ENCODE peak calls at places on chromosomes 11 and 22, in nine cellular contexts. S is omental fat pad, M is pancreas, Q is AG04449, H is A549, P is fibroblast of lung, I is GM10248, R is breast epithelium, F is lower leg skin. L is an unnamed sample.

GRCh38 chr11:59801981-59802638 is 8.5 kb downstream of the MRPL16 start:
- DNase-seq in R (no peak), H (peak), I (no peak), S (no peak), P (peak), Q (no peak), M (peak), F (no peak), L (no peak)

GRCh38 chr11:57277845-57278720 is 41.0 kb upstream of the APLNR start:
- DNase-seq in R (peak), Q (no peak), M (peak), P (peak), S (peak), F (peak), I (peak), H (peak), L (peak)

GRCh38 chr11:3840870-3841425 is at the start of gene RHOG:
- DNase-seq in R (peak), S (no peak), I (peak), M (peak), P (peak), H (peak), Q (no peak), F (peak), L (peak)

GRCh38 chr11:3616721-3617460 is 24.9 kb downstream of the ART5 start:
- DNase-seq in R (no peak), F (no peak), P (peak), M (no peak), S (no peak), H (no peak), I (no peak), Q (no peak), L (no peak)

GRCh38 chr22:30305519-30305905 is 16.2 kb upstream of the CASTOR1 start:
- DNase-seq in M (no peak), S (no peak), I (peak), F (peak), Q (no peak), R (peak), H (no peak), P (no peak), L (no peak)

GRCh38 chr11:117295438-117296137 is 4.4 kb downstream of the BACE1-AS start:
- DNase-seq in P (no peak), H (no peak), I (no peak), S (no peak), R (no peak), F (no peak), Q (no peak), M (no peak), L (no peak)

GRCh38 chr11:2206291-2206690 is 34.7 kb upstream of the TH start:
- DNase-seq in H (no peak), I (no peak), S (no peak), R (peak), F (peak), P (no peak), Q (no peak), M (peak), L (no peak)

GRCh38 chr11:47979378-47980092 is 824 bp upstream of the PTPRJ start:
- DNase-seq in R (no peak), Q (no peak), H (peak), P (no peak), F (no peak), S (no peak), M (no peak), I (no peak), L (no peak)

GRCh38 chr22:39873963-39874362 is 19.6 kb downstream of the ENTHD1 start:
- DNase-seq in R (no peak), F (no peak), P (peak), I (no peak), M (no peak), H (no peak), Q (no peak), S (no peak), L (no peak)

GRCh38 chr11:6657346-6657745 is 1.7 kb upstream of the DCHS1 start:
- DNase-seq in M (no peak), S (no peak), Q (no peak), R (no peak), H (no peak), P (no peak), F (no peak), I (no peak), L (no peak)

GRCh38 chr11:8810331-8811301 is 100.4 kb upstream of the AKIP1 start:
- DNase-seq in Q (no peak), M (peak), S (no peak), I (peak), F (peak), P (peak), R (peak), H (no peak), L (peak)

GRCh38 chr11:96306933-96307747 is 35.9 kb downstream of the MAML2 start:
- DNase-seq in I (no peak), S (peak), H (peak), F (peak), R (peak), M (peak), Q (peak), P (peak), L (peak)

GRCh38 chr11:33320814-33321330 is 63.7 kb downstream of the HIPK3 start:
- DNase-seq in S (no peak), P (peak), R (no peak), H (no peak), Q (no peak), I (no peak), F (no peak), M (no peak), L (no peak)

GRCh38 chr22:24059121-24059520 is 48.0 kb downstream of the CABIN1 start:
- DNase-seq in Q (peak), F (peak), I (no peak), M (no peak), P (peak), S (no peak), H (no peak), R (no peak), L (peak)

GRCh38 chr11:86955674-86956522 is 703 bp upstream of the FZD4 start:
- DNase-seq in S (no peak), H (peak), R (peak), I (peak), M (peak), P (peak), Q (no peak), F (peak), L (no peak)

GRCh38 chr11:65557280-65558001 is 718 bp downstream of the LTBP3 start:
- DNase-seq in I (no peak), F (no peak), M (no peak), P (no peak), H (peak), R (no peak), S (no peak), Q (no peak), L (no peak)

GRCh38 chr11:118224512-118225180 is at the start of gene JAML:
- DNase-seq in I (peak), S (no peak), H (no peak), Q (no peak), P (no peak), F (no peak), M (no peak), R (no peak), L (no peak)

GRCh38 chr11:121722431-121723256 is 269.9 kb upstream of the SORL1-AS1 start:
- DNase-seq in R (peak), Q (no peak), H (no peak), I (peak), M (peak), S (no peak), F (peak), P (peak), L (peak)

GRCh38 chr11:66089067-66089466 is 19.0 kb downstream of the PACS1 start:
- DNase-seq in R (no peak), H (no peak), Q (no peak), P (no peak), S (no peak), I (no peak), F (no peak), M (no peak), L (no peak)

GRCh38 chr11:43693069-43693468 is 12.5 kb downstream of the HSD17B12 start:
- DNase-seq in Q (no peak), P (no peak), R (no peak), H (no peak), I (no peak), M (no peak), F (no peak), S (no peak), L (no peak)

GRCh38 chr22:38162881-38163843 is 18.5 kb downstream of the PLA2G6 start:
- DNase-seq in M (peak), P (no peak), H (no peak), R (no peak), S (no peak), F (no peak), I (no peak), Q (no peak), L (no peak)

GRCh38 chr22:32999039-32999861 is 58.9 kb downstream of the SYN3 start:
- DNase-seq in Q (no peak), F (no peak), H (no peak), R (no peak), S (no peak), P (no peak), M (no peak), I (no peak), L (no peak)

GRCh38 chr11:96254087-96254486 is 88.9 kb downstream of the MAML2 start:
- DNase-seq in F (no peak), P (peak), I (peak), H (no peak), Q (no peak), M (no peak), R (peak), S (no peak), L (no peak)

GRCh38 chr11:13983081-13983751 is 20.7 kb downstream of the SPON1 start:
- DNase-seq in F (no peak), P (peak), I (no peak), M (no peak), R (no peak), S (no peak), H (no peak), Q (no peak), L (no peak)

GRCh38 chr22:22988785-22989184 is 81.5 kb upstream of the GNAZ start:
- DNase-seq in H (no peak), I (no peak), S (no peak), Q (no peak), P (no peak), R (no peak), M (no peak), F (no peak), L (no peak)

GRCh38 chr11:65559951-65560537 is 1.9 kb upstream of the LTBP3 start:
- DNase-seq in F (no peak), H (peak), Q (no peak), S (no peak), I (no peak), R (peak), M (no peak), P (peak), L (no peak)

GRCh38 chr22:44658371-44658953 is 43.5 kb upstream of the PRR5 start:
- DNase-seq in I (no peak), P (peak), R (peak), S (no peak), H (no peak), Q (peak), M (no peak), F (peak), L (peak)

GRCh38 chr11:12489246-12489772 is 111.9 kb downstream of the PARVA start:
- DNase-seq in I (no peak), H (no peak), Q (no peak), M (no peak), S (no peak), F (no peak), P (no peak), R (no peak), L (no peak)

GRCh38 chr11:37323843-37324242 is 725.8 kb upstream of the RAG2 start:
- DNase-seq in R (no peak), S (no peak), I (no peak), H (no peak), M (no peak), F (no peak), P (no peak), Q (no peak), L (no peak)

GRCh38 chr11:10550503-10550902 is 9.5 kb upstream of the RNF141 start:
- DNase-seq in M (no peak), S (no peak), H (peak), Q (no peak), F (no peak), R (no peak), I (no peak), P (peak), L (no peak)

GRCh38 chr11:10351768-10352641 is 47.1 kb downstream of the ADM start:
- DNase-seq in H (peak), P (peak), M (peak), Q (peak), I (no peak), R (peak), F (peak), S (no peak), L (no peak)

GRCh38 chr22:42799462-42800405 is 57.3 kb downstream of the ARFGAP3 start:
- DNase-seq in Q (no peak), H (no peak), R (no peak), I (no peak), S (no peak), M (no peak), P (no peak), F (no peak), L (no peak)

GRCh38 chr22:27149886-27150529 is 492.6 kb downstream of the MIAT start:
- DNase-seq in P (peak), M (no peak), R (no peak), F (no peak), H (no peak), I (no peak), S (no peak), Q (no peak), L (no peak)

GRCh38 chr11:12393691-12394090 is 16.3 kb downstream of the PARVA start:
- DNase-seq in I (no peak), H (no peak), F (no peak), M (no peak), R (no peak), P (peak), S (no peak), Q (no peak), L (no peak)

GRCh38 chr11:73223998-73224730 is 6.1 kb downstream of the P2RY2 start:
- DNase-seq in H (no peak), I (no peak), R (no peak), M (no peak), P (no peak), Q (no peak), F (no peak), S (no peak), L (no peak)

GRCh38 chr22:43128928-43129424 is 14.2 kb downstream of the MCAT start:
- DNase-seq in Q (no peak), S (no peak), R (no peak), F (no peak), P (no peak), I (peak), M (peak), H (no peak), L (no peak)

GRCh38 chr11:33773399-33774355 is 643 bp downstream of the FBXO3 start:
- DNase-seq in Q (no peak), H (no peak), S (no peak), P (peak), R (no peak), F (no peak), I (peak), M (no peak), L (no peak)

GRCh38 chr11:117328414-117329010 is 858 bp downstream of the CEP164 start:
- DNase-seq in Q (no peak), H (no peak), S (peak), M (peak), F (peak), P (peak), R (no peak), I (peak), L (no peak)

GRCh38 chr11:72788250-72788649 is 5.6 kb downstream of the STARD10 start:
- DNase-seq in R (no peak), Q (no peak), S (no peak), H (no peak), I (no peak), M (no peak), P (no peak), F (no peak), L (no peak)

GRCh38 chr11:122788781-122789535 is 49.3 kb upstream of the CRTAM start:
- DNase-seq in R (no peak), S (no peak), H (no peak), P (no peak), Q (no peak), F (no peak), M (no peak), I (no peak), L (no peak)
- TF ChIP-seq CTCF in R (no peak), S (no peak), H (peak), P (no peak), Q (no peak), F (no peak), M (no peak), I (no peak), L (no peak)

GRCh38 chr11:88292156-88292844 is 45.2 kb downstream of the CTSC start:
- DNase-seq in H (peak), M (peak), I (no peak), R (peak), P (peak), Q (no peak), S (no peak), F (no peak), L (peak)
- TF ChIP-seq CTCF in H (no peak), M (no peak), I (no peak), R (no peak), P (no peak), Q (no peak), S (no peak), F (no peak), L (no peak)

DNA sequence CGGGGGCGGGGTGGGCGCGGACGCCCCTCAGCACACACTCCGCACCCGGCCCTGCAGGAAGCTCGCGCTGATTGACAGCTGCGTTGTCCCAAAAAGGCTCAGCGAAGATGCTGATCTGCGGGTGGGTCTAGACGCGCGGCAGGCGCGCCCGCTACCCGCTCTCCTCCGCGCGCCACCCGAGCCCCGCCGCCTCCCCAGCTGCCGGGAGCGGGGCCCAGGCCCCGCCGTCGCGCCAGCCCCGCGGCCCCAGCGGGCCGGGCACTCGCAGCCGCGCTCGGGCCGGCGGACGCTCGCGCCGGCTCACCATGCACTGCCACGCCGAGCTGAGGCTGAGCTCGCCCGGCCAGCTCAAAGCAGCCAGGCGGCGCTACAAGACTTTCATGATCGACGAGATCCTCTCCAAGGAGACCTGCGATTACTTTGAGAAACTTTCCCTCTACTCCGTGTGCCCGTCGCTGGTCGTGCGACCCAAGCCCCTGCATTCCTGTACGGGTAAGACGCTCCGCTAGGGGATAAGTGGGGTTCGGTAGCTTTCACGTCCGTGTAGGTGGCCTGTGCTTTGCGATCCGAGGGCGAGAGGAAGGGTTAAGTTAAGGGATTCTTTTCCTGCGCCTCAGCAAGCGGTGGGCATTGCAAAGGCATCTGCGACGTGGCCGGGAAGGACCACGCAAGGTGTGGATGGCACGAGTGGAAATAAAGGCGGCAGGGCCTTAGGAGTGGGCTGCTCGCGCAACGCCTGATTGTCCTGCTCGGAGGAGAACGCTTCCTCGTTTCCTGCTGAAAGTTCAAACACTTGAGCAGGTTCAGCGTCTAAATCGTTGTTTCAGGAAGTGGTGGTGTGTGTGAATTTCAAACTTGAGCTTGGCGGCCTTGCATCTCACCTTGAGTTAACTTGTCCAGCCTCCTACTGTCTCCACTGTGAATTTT is at the start of gene BARX2:
- DNase-seq in H (peak), Q (no peak), M (peak), P (peak), S (no peak), F (no peak), I (peak), R (peak), L (no peak)
- TF ChIP-seq CTCF in H (peak), Q (peak), M (no peak), P (peak), S (no peak), F (no peak), I (peak), R (peak), L (peak)

GRCh38 chr11:119262668-119263351 is 54.1 kb downstream of the MCAM start:
- DNase-seq in F (no peak), H (no peak), M (no peak), S (no peak), R (no peak), P (peak), I (peak), Q (no peak), L (no peak)
- TF ChIP-seq CTCF in F (no peak), H (no peak), M (no peak), S (no peak), R (no peak), P (no peak), I (no peak), Q (no peak), L (no peak)

L was measured in AG09319.